ENCODE peak calls at places on chromosomes 7 and 10, in eight cellular contexts. V is HCT116, T is GM12878, H is HepG2, S is upper lobe of left lung, D is K562, Y is GM23338, G is Panc1. B is an unnamed sample. For H3K4me1, the result is how much of the 10 kb centered on the place peaks cover.

GRCh38 chr10:62961951-62962523 is 145.9 kb upstream of the EGR2 start:
- ATAC-seq in H (no peak), G (no peak), T (no peak), D (no peak), V (no peak), S (no peak), Y (peak), B (no peak)

GRCh38 chr7:125423444-125424155 is 494.0 kb upstream of the POT1 start:
- ATAC-seq in D (no peak), V (no peak), Y (no peak), H (no peak), G (no peak), T (peak), S (no peak), B (no peak)

GRCh38 chr7:112669306-112669705 is 120.9 kb downstream of the TMEM168 start:
- ATAC-seq in Y (no peak), D (no peak), S (no peak), G (no peak), T (no peak), H (no peak), V (no peak), B (no peak)

GRCh38 chr7:155147624-155148023 is 77.5 kb downstream of the HTR5A start:
- ATAC-seq in Y (no peak), H (no peak), D (peak), V (no peak), T (no peak), S (no peak), G (no peak), B (no peak)

GRCh38 chr7:117061751-117062150 is 108.5 kb downstream of the ST7 start:
- ATAC-seq in V (no peak), S (no peak), T (no peak), Y (no peak), H (no peak), G (no peak), D (no peak), B (no peak)

GRCh38 chr10:60960913-60961312 is 16.9 kb upstream of the RHOBTB1 start:
- ATAC-seq in D (no peak), H (no peak), G (no peak), V (no peak), S (no peak), Y (no peak), T (no peak), B (no peak)

GRCh38 chr10:55410415-55410885 is 609.4 kb upstream of the PCDH15 start:
- ATAC-seq in V (no peak), H (no peak), D (no peak), T (no peak), S (peak), Y (peak), G (no peak), B (peak)

GRCh38 chr7:8143151-8143874 is 118.7 kb downstream of the ICA1 start:
- ATAC-seq in V (no peak), G (no peak), Y (no peak), H (no peak), T (peak), D (no peak), S (no peak), B (no peak)

GRCh38 chr10:30553625-30554442 is 75.7 kb downstream of the LYZL2 start:
- ATAC-seq in S (peak), V (no peak), G (peak), T (peak), H (peak), D (peak), Y (peak), B (peak)

GRCh38 chr10:30963994-30964930 is 67.4 kb downstream of the ZNF438 start:
- ATAC-seq in T (no peak), V (no peak), D (no peak), H (no peak), G (no peak), S (no peak), Y (no peak), B (no peak)

GRCh38 chr7:149741629-149742028 is 31.8 kb downstream of the ZNF467 start:
- ATAC-seq in G (peak), V (peak), T (peak), Y (peak), H (peak), D (peak), S (peak), B (no peak)

GRCh38 chr7:131013716-131014115 is 279.7 kb upstream of the KLF14 start:
- ATAC-seq in H (no peak), Y (no peak), V (no peak), G (no peak), T (peak), D (no peak), S (no peak), B (no peak)

GRCh38 chr7:131015131-131015954 is 281.3 kb upstream of the KLF14 start:
- ATAC-seq in Y (no peak), G (peak), T (no peak), H (no peak), D (no peak), V (peak), S (no peak), B (no peak)

GRCh38 chr7:131012477-131013031 is 278.5 kb upstream of the KLF14 start:
- ATAC-seq in D (peak), G (no peak), H (no peak), T (no peak), V (peak), S (peak), Y (no peak), B (no peak)

GRCh38 chr7:131019351-131019750 is 285.3 kb upstream of the KLF14 start:
- ATAC-seq in H (no peak), V (no peak), S (no peak), G (no peak), D (no peak), T (no peak), Y (no peak), B (no peak)

DNA sequence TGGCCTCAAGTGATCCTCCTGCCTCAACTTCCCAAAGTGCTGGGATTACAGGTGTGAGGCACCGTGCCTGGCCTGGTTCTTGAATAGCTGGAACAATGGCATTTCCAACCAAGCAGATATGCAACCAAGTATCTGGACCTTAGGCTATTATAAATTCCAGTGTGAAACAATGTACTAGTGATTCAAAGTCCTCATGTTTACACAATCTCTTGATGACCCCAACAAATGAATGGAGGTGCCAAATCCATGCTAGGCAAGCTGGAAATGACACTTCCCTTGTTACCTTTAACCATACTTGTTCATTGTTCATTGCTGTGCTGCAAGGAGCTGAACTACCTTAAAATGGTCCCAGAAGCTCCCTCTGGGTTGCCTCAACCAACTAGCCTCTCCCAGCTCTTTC is 282.2 kb upstream of the KLF14 start:
- ATAC-seq in D (no peak), G (peak), T (no peak), S (no peak), H (no peak), V (peak), Y (no peak), B (no peak)
- H3K4me1 ChIP-seq in D (under half), G (under half), T (under half), S (half or more), H (under half), V (half or more), Y (under half), B (under half)

DNA sequence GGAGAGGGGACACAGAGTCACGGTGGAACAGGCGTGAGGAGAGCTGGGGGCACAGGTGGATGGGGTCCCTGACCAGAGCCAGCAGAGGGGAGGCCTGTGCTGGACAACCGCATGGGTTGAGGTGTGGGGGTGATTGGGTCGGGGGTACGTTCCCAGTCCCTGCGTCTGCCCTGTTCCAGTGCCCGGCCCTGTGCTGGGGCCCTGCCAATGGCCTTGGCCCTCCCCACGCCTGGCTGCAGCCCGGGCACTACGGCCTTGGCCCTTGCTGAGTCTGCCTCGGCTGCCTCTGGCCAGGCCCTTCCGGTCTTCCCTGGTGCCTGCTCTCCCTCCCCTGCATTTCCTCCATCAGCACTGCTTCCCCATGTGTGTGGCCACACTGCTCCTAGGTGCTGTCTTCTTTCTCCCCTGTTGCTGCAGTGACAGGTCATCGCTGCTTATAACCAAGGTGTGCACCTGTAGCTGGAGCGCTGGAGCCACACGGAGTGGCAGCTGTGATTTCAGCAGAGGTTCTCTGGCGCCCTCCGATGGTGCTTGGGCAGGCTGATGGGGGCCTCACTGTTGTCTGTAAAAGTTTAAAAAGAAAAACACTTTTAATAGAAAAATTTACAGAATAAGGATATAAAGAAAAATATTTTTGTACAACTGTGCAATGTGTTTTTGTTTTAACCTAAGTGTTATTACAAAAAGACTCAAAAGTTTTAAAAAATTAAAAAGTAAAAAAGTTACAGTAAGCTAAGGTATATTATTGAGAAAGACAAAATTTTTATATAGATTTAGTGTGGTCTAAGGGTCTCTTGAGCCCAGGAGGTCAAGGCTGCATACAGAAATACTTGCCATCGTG is 45.2 kb upstream of the BHLHA15 start:
- ATAC-seq in S (peak), D (peak), V (peak), T (peak), Y (peak), G (peak), H (peak), B (no peak)
- TF ChIP-seq POLR2AphosphoS5 in S (no peak), D (no peak), V (no peak), T (no peak), Y (no peak), G (no peak), H (no peak), B (no peak)

DNA sequence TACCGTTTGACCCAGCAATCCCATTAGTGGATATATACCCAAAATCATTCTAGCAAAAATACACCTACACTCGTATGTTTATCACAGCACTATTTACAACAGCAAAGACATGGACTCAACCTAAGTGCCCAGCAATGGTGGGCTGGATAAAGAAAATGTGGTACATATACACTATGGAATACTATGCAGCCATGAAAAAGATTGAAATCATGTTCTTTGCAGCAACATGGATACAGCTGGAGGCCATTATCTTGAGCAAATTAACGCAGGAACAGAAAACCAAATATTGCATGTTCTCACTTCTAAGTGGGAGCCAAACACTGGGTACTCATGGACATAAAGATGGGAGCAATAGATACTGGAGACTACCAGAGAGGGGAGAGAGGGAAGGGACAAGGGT is 223.9 kb downstream of the FRMD4A start:
- ATAC-seq in H (no peak), D (no peak), Y (no peak), T (no peak), G (no peak), V (no peak), S (no peak), B (no peak)
- H3K4me1 ChIP-seq in H (under half), D (under half), Y (under half), T (under half), G (under half), V (under half), S (under half), B (under half)

GRCh38 chr10:44878704-44879530 is 32.2 kb upstream of the TMEM72 start:
- ATAC-seq in S (peak), H (peak), V (no peak), T (peak), Y (peak), D (peak), G (peak), B (peak)
- TF ChIP-seq POLR2AphosphoS5 in S (no peak), H (no peak), V (no peak), T (no peak), Y (peak), D (no peak), G (no peak), B (peak)

DNA sequence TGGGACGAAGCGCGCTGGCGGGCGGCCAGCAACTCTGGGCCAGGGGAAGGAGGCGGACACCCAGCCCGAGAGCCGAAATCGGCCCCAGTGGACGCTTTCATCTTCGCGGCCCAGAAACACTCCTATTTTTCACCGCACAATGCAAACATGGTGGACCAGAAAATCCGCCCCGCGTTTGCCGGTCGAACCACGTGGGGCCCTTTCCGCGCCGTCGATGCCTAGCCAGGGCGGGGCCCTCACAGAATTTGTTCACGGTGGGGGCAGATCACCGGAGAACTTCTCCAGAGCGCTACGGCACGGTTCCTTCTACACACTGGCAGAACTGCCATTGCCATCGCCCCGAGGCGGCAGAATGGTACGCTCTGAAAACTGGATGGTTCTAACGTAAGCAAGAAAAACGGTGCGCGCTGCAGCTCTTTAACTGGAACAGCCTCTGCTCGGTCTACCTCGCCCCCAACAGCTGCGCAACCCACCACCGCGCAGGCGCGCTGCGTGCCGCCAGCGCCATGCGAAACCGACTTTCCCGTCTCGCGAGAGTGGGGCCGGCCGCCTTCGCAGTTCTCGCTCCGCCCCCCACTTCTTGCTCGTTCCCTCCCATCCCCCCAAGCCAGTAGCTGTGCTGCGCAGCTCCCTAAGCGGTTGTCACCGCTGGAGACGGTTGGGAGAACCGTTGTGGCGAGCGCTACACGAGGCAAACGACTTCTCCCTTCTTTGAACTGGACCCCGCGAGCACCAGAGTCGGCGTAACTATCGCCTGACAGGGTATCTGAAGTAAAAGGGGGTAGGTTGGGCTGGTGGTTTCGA is at the start of gene HNRNPH3:
- ATAC-seq in G (peak), H (peak), V (peak), T (peak), S (peak), D (peak), Y (peak), B (peak)
- H3K4me1 ChIP-seq in G (half or more), H (under half), V (under half), T (under half), S (under half), D (under half), Y (under half), B (under half)